ENCODE peak calls at places on chromosomes 11 and 22, in six cellular contexts. F is DMS153, Z is LoVo, N is mammary epithelial cell, U is left ventricle myocardium inferior, E is NCI-H526 treated with DMSO at 0.1 percent for 48 hours. H is an unnamed sample.

GRCh38 chr22:36853407-36854099 is 7.3 kb upstream of the NCF4 start:
- DNase-seq in F (peak), Z (peak), N (no peak), U (peak), E (peak), H (peak)

GRCh38 chr11:126112547-126112946 is 49.9 kb upstream of the CDON start:
- DNase-seq in F (no peak), Z (no peak), N (no peak), U (peak), E (no peak), H (no peak)

GRCh38 chr11:64947202-64947814 is 11.6 kb upstream of the GPHA2 start:
- DNase-seq in F (no peak), Z (no peak), N (no peak), U (no peak), E (no peak), H (no peak)

GRCh38 chr11:65641233-65642013 is 3.5 kb downstream of the SIPA1 start:
- DNase-seq in F (no peak), Z (no peak), N (no peak), U (no peak), E (no peak), H (peak)

GRCh38 chr11:62477927-62478326 is 59.1 kb downstream of the SCGB1A1 start:
- DNase-seq in F (no peak), Z (no peak), N (no peak), U (no peak), E (no peak), H (no peak)

GRCh38 chr11:45156201-45156600 is 9.8 kb downstream of the PRDM11 start:
- DNase-seq in F (no peak), Z (no peak), N (no peak), U (no peak), E (no peak), H (no peak)

GRCh38 chr22:38873469-38874411 is 1.7 kb upstream of the CBX6 start:
- DNase-seq in F (peak), Z (no peak), N (peak), U (no peak), E (peak), H (no peak)

GRCh38 chr11:118622376-118623290 is 15.2 kb downstream of the PHLDB1 start:
- DNase-seq in F (peak), Z (no peak), N (peak), U (peak), E (peak), H (no peak)

GRCh38 chr22:19126874-19127273 is 4.2 kb upstream of the TSSK2 start:
- DNase-seq in F (no peak), Z (no peak), N (no peak), U (no peak), E (no peak), H (no peak)

GRCh38 chr11:46727952-46728658 is 9.1 kb downstream of the F2 start:
- DNase-seq in F (no peak), Z (no peak), N (no peak), U (no peak), E (no peak), H (no peak)

GRCh38 chr22:31899661-31900060 is 44.7 kb upstream of the YWHAH start:
- DNase-seq in F (no peak), Z (no peak), N (no peak), U (no peak), E (no peak), H (no peak)

GRCh38 chr11:22666700-22667439 is 459 bp downstream of the GAS2 start:
- DNase-seq in F (no peak), Z (no peak), N (no peak), U (peak), E (peak), H (peak)

GRCh38 chr11:33703234-33703633 is 2.6 kb upstream of the C11orf91 start:
- DNase-seq in F (no peak), Z (no peak), N (peak), U (no peak), E (no peak), H (no peak)

GRCh38 chr11:95505927-95506426 is 275.0 kb upstream of the SESN3 start:
- DNase-seq in F (no peak), Z (no peak), N (peak), U (no peak), E (no peak), H (no peak)

GRCh38 chr11:16326679-16327297 is 29.6 kb downstream of the SOX6 start:
- DNase-seq in F (no peak), Z (no peak), N (peak), U (no peak), E (no peak), H (no peak)